ENCODE peak calls at places on chromosomes 5 and 9, in eight cellular contexts. B, U, C, I, K, J, Z and T are unnamed samples.

GRCh38 chr5:95401601-95402000 is 10.4 kb downstream of the FAM81B start:
- DNase-seq in B (no peak), U (no peak), C (no peak), I (no peak), K (no peak), J (no peak), Z (no peak), T (no peak)

GRCh38 chr5:464446-464842 is 21.5 kb downstream of the EXOC3 start:
- DNase-seq in B (no peak), U (no peak), C (no peak), I (peak; percentile 8), K (no peak), J (no peak), Z (peak; percentile 6), T (no peak)

GRCh38 chr5:132840896-132841818 is 10.7 kb upstream of the SHROOM1 start:
- DNase-seq in B (no peak), U (no peak), C (no peak), I (no peak), K (peak; percentile 34), J (no peak), Z (no peak), T (no peak)

GRCh38 chr5:168314735-168315411 is 23.4 kb downstream of the WWC1 start:
- DNase-seq in B (no peak), U (no peak), C (peak; percentile 59), I (no peak), K (peak; percentile 99), J (no peak), Z (no peak), T (peak; percentile 86)

GRCh38 chr9:98500337-98500919 is 208.3 kb downstream of the GABBR2 start:
- DNase-seq in B (no peak), U (no peak), C (no peak), I (no peak), K (no peak), J (no peak), Z (no peak), T (no peak)

GRCh38 chr9:136711751-136712689 is at the start of gene DIPK1B:
- DNase-seq in B (no peak), U (peak; percentile 70), C (peak; percentile 79), I (no peak), K (no peak), J (no peak), Z (no peak), T (no peak)

GRCh38 chr9:99948896-99949295 is 42.4 kb downstream of the STX17 start:
- DNase-seq in B (no peak), U (peak; percentile 19), C (no peak), I (no peak), K (no peak), J (no peak), Z (no peak), T (peak; percentile 10)

GRCh38 chr5:143209881-143210395 is 193.5 kb downstream of the NR3C1 start:
- DNase-seq in B (no peak), U (no peak), C (no peak), I (no peak), K (no peak), J (no peak), Z (no peak), T (no peak)

GRCh38 chr5:160507181-160507811 is 85.6 kb downstream of the PTTG1 start:
- DNase-seq in B (no peak), U (no peak), C (no peak), I (no peak), K (peak; percentile 65), J (no peak), Z (no peak), T (no peak)

GRCh38 chr9:70049672-70050271 is 6.1 kb downstream of the MAMDC2 start:
- DNase-seq in B (peak; percentile 74), U (no peak), C (no peak), I (peak; percentile 97), K (peak; percentile 55), J (peak; percentile 94), Z (peak; percentile 83), T (peak; percentile 35)

GRCh38 chr5:29079771-29080170 is 2041.4 kb upstream of the CDH9 start:
- DNase-seq in B (no peak), U (peak; percentile 5), C (peak; percentile 70), I (no peak), K (no peak), J (no peak), Z (no peak), T (no peak)

GRCh38 chr5:43485406-43485805 is 1.7 kb upstream of the TMEM267 start:
- DNase-seq in B (no peak), U (no peak), C (no peak), I (no peak), K (peak; percentile 1), J (no peak), Z (no peak), T (no peak)
- H3K27ac ChIP-seq in B (no peak overlapping the region), U (no peak overlapping the region), C (no peak overlapping the region), I (no peak overlapping the region), K (no peak overlapping the region), J (peak overlapping the region; percentile 99), Z (peak overlapping the region; percentile 98), T (no peak overlapping the region)

DNA sequence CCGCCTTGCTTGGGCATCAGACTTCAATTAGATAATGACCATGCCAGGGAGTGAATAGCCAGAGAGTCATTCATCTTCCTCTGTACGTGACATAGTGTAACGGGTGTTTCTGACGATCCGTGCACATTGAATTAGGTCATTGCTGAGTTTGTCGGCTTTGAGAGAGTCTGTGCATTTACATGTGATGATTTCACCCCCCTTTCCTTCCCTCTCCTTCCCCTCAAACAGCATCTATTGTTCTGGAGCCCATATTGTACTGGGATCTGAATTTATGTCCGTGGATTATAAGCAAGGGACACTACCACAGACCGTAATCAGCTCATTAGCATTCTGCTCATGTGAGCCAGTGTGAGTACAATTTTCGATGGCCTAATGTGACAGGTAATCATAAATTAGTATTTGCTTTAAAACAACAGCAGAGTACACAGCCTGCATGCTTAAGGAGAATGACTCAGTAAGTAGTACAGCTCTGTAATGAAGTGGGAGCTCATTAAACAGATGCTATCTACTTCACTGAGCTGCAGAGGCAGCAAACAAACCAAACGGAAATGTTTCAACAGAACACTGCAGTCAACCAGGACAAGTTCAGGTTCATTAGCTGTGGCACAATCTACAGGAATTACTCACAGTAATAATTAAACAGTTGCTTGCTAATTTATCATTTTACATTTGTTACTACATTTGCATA is 302.1 kb downstream of the CSNK1G3 start:
- DNase-seq in B (no peak), U (peak; percentile 81), C (no peak), I (no peak), K (peak; percentile 25), J (no peak), Z (no peak), T (no peak)
- H3K4me3 ChIP-seq in B (no peak overlapping the region), U (peak overlapping the region; percentile 3), C (no peak overlapping the region), I (no peak overlapping the region), K (no peak overlapping the region), J (no peak overlapping the region), Z (peak overlapping the region; percentile 24), T (no peak overlapping the region)

DNA sequence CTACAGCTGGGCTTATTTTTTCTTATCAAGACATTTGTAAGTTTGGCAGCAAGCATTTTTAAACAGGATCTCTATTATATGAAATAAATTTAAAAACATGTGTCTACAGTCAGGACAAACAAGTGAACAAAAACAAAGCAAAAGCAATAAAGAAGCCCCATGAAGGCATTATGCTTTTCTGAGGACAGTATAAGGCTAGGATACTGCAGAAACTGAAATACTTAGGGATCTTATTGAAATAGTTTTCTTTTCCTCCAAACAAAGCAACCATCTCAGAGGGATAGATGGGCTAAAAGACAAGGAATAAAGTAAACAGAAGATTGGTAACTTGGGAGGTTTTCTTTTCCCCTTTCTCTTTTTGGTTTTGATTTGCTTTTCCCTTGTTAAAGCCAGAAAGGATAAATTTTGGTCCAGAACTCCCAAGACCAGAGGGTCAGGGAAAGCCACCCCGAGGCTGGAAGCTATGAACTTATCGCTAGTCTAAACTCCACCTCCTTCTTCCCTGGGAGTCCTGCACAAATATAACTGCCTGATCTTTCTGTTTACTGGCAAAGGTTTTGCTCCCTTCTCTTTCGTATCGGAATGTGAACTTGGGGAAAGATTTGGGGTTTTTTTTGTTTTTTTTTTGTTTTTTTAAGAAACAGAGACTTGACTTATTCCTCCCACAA is 164.0 kb downstream of the GHR start:
- DNase-seq in B (no peak), U (no peak), C (no peak), I (no peak), K (no peak), J (no peak), Z (no peak), T (no peak)
- H3K27ac ChIP-seq in B (peak overlapping the region; percentile 33), U (no peak overlapping the region), C (no peak overlapping the region), I (peak overlapping the region; percentile 43), K (no peak overlapping the region), J (peak overlapping the region; percentile 42), Z (peak overlapping the region; percentile 83), T (no peak overlapping the region)

GRCh38 chr9:114061830-114062474 is 16.1 kb downstream of the AMBP start:
- DNase-seq in B (no peak), U (no peak), C (no peak), I (no peak), K (no peak), J (no peak), Z (no peak), T (no peak)
- H3K4me3 ChIP-seq in B (no peak overlapping the region), U (no peak overlapping the region), C (no peak overlapping the region), I (no peak overlapping the region), K (no peak overlapping the region), J (no peak overlapping the region), Z (no peak overlapping the region), T (no peak overlapping the region)

GRCh38 chr5:14417792-14418765 is 163.5 kb upstream of the OTULINL start:
- DNase-seq in B (no peak), U (peak; percentile 53), C (no peak), I (no peak), K (peak; percentile 55), J (no peak), Z (no peak), T (no peak)
- H3K27ac ChIP-seq in B (peak overlapping the region; percentile 8), U (no peak overlapping the region), C (no peak overlapping the region), I (no peak overlapping the region), K (peak overlapping the region; percentile 58), J (peak overlapping the region; percentile 47), Z (peak overlapping the region; percentile 62), T (no peak overlapping the region)

DNA sequence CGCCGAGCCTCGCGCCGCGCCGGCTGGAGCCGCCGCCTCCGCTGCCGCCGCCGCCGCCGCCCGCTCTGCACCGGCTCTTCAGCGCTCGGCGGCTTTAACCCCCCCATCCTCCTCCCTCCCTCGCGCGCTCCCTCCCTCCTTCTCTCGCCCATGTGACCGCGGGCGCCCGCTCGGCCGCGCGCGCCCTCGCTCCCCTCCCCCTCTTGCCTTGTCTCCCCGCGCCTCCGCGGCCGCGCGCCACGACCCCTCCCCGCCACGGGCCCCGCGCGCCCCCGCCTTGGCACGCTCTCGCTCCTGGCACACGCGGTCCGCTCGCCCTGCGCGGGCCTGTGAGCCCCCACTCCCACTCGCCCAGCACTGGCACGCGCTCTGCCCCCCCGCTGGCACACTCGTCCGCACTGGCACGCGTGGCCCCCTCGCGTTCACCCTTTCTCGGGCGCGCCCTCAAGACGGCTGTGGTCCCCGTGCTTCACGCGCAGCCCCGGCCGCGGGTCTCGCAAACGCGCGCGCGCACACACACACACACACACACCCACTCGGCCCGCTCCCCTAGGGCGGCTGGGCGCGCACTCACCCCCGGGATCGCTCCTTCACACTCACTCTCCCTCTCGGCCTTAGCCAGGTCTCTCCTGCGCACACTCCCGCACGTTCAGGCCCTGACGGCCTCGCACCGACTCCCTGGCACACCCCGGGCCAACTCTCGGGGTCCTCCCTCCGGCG is at the start of gene CNTFR:
- DNase-seq in B (peak; percentile 54), U (peak; percentile 58), C (peak; percentile 79), I (peak; percentile 54), K (no peak), J (peak; percentile 68), Z (peak; percentile 47), T (no peak)
- H3K4me3 ChIP-seq in B (peak within 1 kb of the TSS; percentile 25), U (peak within 1 kb of the TSS; percentile 60), C (peak within 1 kb of the TSS; percentile 70), I (peak within 1 kb of the TSS; percentile 54), K (peak within 1 kb of the TSS; percentile 25), J (peak within 1 kb of the TSS; percentile 49), Z (peak within 1 kb of the TSS; percentile 68), T (no peak within 1 kb of the TSS)